ENCODE peak calls at places on chromosome 6, in ten cellular contexts. H is adrenal gland, O is AG09309, S is transverse colon, M is iPS DF 6.9, B is SJSA1, V is PC-3, N is cardiac fibroblast, W is heart left ventricle, I is AG04450. Z is an unnamed sample.

GRCh38 chr6:26249709-26249958 is 115.4 kb upstream of the BTN3A2 start:
- DNase-seq in I (no peak), O (no peak), H (no peak), N (no peak), W (no peak), V (no peak), S (no peak), B (peak), M (no peak), Z (no peak)

GRCh38 chr6:166235666-166236292 is 68.1 kb upstream of the TBXT start:
- DNase-seq in W (no peak), I (no peak), M (no peak), B (no peak), H (no peak), O (no peak), V (no peak), N (no peak), S (no peak), Z (no peak)

GRCh38 chr6:11066505-11067347 is 22.6 kb upstream of the ELOVL2 start:
- DNase-seq in S (no peak), H (no peak), I (no peak), M (no peak), N (no peak), O (no peak), B (no peak), W (no peak), V (no peak), Z (no peak)

GRCh38 chr6:107116328-107116892 is 1.1 kb upstream of the BEND3 start:
- DNase-seq in I (no peak), S (peak), M (no peak), O (no peak), H (peak), W (no peak), V (peak), B (no peak), N (peak), Z (peak)

GRCh38 chr6:81938991-81939773 is 186.7 kb upstream of the TENT5A start:
- DNase-seq in W (no peak), B (no peak), M (no peak), N (peak), I (no peak), H (no peak), O (peak), V (peak), S (no peak), Z (no peak)

GRCh38 chr6:124882580-124883393 is 79.5 kb upstream of the RNF217 start:
- DNase-seq in M (no peak), W (no peak), I (no peak), S (no peak), N (peak), B (no peak), O (peak), V (peak), H (no peak), Z (no peak)

GRCh38 chr6:31112478-31112877 is at the start of gene C6orf15:
- DNase-seq in V (peak), N (no peak), M (no peak), W (no peak), H (no peak), O (no peak), S (no peak), I (no peak), B (no peak), Z (no peak)

GRCh38 chr6:39426057-39426592 is 103.6 kb upstream of the KCNK16 start:
- DNase-seq in B (peak), V (peak), I (no peak), S (no peak), O (peak), M (no peak), H (no peak), N (peak), W (no peak), Z (no peak)

DNA sequence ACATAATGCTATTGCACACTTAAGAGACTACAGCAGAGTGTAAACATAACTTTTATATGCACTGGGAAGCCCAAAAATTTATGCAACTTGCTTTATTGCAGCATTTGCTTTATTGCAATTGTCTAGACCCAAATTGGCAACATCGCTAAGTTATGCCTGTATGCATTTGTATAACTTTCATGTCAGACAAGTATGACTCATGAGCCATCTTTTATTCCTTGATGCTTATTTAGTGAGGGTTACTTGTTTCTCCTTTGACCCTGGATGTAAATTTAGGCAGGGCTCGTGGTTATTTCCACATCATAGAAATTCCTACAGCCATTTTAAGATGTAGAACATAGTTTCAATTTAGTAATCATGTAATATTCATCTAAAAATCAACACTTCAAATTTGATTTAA is 130.4 kb upstream of the LY86 start:
- DNase-seq in B (no peak), S (no peak), N (no peak), I (no peak), H (no peak), O (no peak), V (no peak), M (no peak), W (no peak), Z (no peak)
- H3K4me3 ChIP-seq in B (no peak), S (no peak), N (no peak), I (no peak), H (no peak), O (no peak), V (no peak), M (no peak), W (no peak), Z (no peak)

GRCh38 chr6:35486005-35486925 is 10.6 kb downstream of the TEAD3 start:
- DNase-seq in B (no peak), S (peak), W (no peak), I (no peak), V (peak), H (no peak), O (no peak), N (peak), M (no peak), Z (no peak)
- H3K4me3 ChIP-seq in B (no peak), S (peak), W (peak), I (no peak), V (peak), H (no peak), O (no peak), N (no peak), M (peak), Z (no peak)

GRCh38 chr6:70280462-70280861 is 22.4 kb downstream of the COL9A1 start:
- DNase-seq in I (no peak), B (no peak), S (peak), W (no peak), N (no peak), O (no peak), V (no peak), H (no peak), M (no peak), Z (no peak)

GRCh38 chr6:70281923-70282902 is 20.7 kb downstream of the COL9A1 start:
- DNase-seq in M (peak), S (no peak), H (no peak), N (no peak), O (no peak), B (no peak), W (peak), V (no peak), I (no peak), Z (no peak)

GRCh38 chr6:70277480-70277879 is 25.4 kb downstream of the COL9A1 start:
- DNase-seq in V (peak), H (no peak), S (no peak), I (no peak), W (no peak), O (no peak), M (no peak), B (no peak), N (peak), Z (no peak)

DNA sequence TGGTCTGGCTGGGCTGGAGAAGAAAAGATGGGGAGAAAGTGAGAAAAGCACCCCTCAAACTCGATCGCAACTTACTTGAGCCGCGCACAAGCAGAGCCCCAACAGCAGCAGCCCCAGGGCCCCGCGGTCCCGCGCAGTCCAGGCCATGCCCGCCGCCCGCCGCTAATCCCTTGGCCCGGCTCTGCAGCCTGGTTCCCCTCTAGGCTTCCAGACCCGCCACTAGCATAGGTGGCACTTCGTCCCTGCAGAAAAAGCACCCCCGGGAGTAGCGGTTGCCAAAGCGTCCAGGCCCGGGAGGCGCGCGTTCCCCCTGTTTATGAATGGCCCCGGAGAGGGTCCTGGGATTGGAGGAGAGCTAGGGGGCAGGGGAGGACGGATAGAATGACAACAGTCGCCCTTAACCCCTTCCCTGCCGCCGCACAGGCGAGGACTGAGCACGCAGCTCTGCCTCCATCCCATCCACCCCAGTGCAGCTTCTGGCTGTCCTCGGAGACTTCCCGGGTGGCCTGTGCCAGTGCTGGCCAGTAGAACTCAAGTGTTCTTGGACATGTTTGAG is 19.9 kb downstream of the COL9A1 start:
- DNase-seq in V (no peak), S (no peak), W (no peak), N (no peak), H (no peak), M (peak), B (no peak), O (no peak), I (no peak), Z (no peak)
- H3K4me3 ChIP-seq in V (no peak), S (no peak), W (peak), N (no peak), H (no peak), M (peak), B (no peak), O (no peak), I (no peak), Z (no peak)

GRCh38 chr6:137763861-137764260 is 103.2 kb upstream of the TNFAIP3 start:
- DNase-seq in W (no peak), M (no peak), V (no peak), O (no peak), B (no peak), H (no peak), I (no peak), N (no peak), S (no peak), Z (no peak)
- H3K4me3 ChIP-seq in W (no peak), M (no peak), V (no peak), O (no peak), B (no peak), H (no peak), I (no peak), N (no peak), S (no peak), Z (no peak)

GRCh38 chr6:119562168-119562567 is 212.6 kb upstream of the MAN1A1 start:
- DNase-seq in M (no peak), S (no peak), I (no peak), H (no peak), V (no peak), B (no peak), O (no peak), W (no peak), N (no peak), Z (no peak)

GRCh38 chr6:119565893-119566292 is 216.3 kb upstream of the MAN1A1 start:
- DNase-seq in W (no peak), O (no peak), I (no peak), H (no peak), S (no peak), N (no peak), M (no peak), V (no peak), B (no peak), Z (no peak)

GRCh38 chr6:119568580-119568979 is 219.0 kb upstream of the MAN1A1 start:
- DNase-seq in S (no peak), B (no peak), H (no peak), I (no peak), M (no peak), O (no peak), V (no peak), N (no peak), W (no peak), Z (no peak)

GRCh38 chr6:119566546-119567263 is 217.1 kb upstream of the MAN1A1 start:
- DNase-seq in M (no peak), O (no peak), I (no peak), N (no peak), H (no peak), B (no peak), S (no peak), V (no peak), W (no peak), Z (no peak)
- H3K4me3 ChIP-seq in M (no peak), O (no peak), I (no peak), N (no peak), H (no peak), B (no peak), S (no peak), V (no peak), W (no peak), Z (no peak)

GRCh38 chr6:6588924-6589696 is 590 bp downstream of the LY86 start:
- DNase-seq in I (no peak), O (no peak), B (no peak), V (no peak), H (no peak), W (no peak), M (no peak), S (no peak), N (no peak), Z (no peak)
- H3K4me3 ChIP-seq in I (no peak), O (no peak), B (no peak), V (no peak), H (no peak), W (peak), M (no peak), S (no peak), N (no peak), Z (peak)

GRCh38 chr6:32461493-32461892 is 21.8 kb downstream of the HLA-DRA start:
- DNase-seq in B (no peak), S (no peak), O (no peak), V (no peak), H (no peak), M (no peak), I (no peak), N (no peak), W (no peak), Z (no peak)

GRCh38 chr6:32459781-32460424 is 20.2 kb downstream of the HLA-DRA start:
- DNase-seq in W (no peak), S (no peak), V (no peak), I (no peak), H (no peak), N (no peak), B (no peak), O (no peak), M (no peak), Z (no peak)

GRCh38 chr6:32457054-32457453 is 17.4 kb downstream of the HLA-DRA start:
- DNase-seq in S (no peak), V (no peak), H (no peak), I (no peak), O (no peak), N (no peak), B (no peak), M (no peak), W (no peak), Z (no peak)

GRCh38 chr6:32462609-32463008 is 22.9 kb downstream of the HLA-DRA start:
- DNase-seq in W (no peak), N (no peak), O (no peak), B (no peak), I (no peak), V (peak), S (no peak), M (no peak), H (no peak), Z (no peak)

DNA sequence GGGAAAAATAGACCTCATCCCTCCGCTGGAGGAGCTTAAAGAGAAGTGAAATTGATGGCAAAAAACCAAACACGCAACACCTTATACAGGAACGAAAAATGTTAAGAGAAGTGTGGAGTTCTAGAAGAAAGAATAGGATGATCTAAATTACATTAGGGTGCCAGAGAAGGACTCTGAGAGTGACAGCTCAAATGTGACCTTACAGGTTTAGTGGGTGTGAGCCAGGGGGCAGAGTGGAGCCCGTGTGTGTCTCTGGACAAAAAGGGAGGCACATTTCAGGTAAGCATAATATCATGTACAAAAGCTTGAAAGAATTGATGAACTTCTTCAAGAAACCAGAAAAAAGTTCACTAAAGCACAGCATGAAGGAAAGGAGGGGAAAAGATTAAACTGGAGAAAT is 20.8 kb downstream of the HLA-DRA start:
- DNase-seq in O (no peak), N (no peak), I (no peak), W (no peak), B (no peak), M (no peak), V (peak), H (no peak), S (no peak), Z (no peak)
- H3K4me3 ChIP-seq in O (no peak), N (no peak), I (no peak), W (no peak), B (no peak), M (no peak), V (no peak), H (no peak), S (no peak), Z (no peak)

GRCh38 chr6:27556406-27556805 is 83.5 kb upstream of the ZNF184 start:
- DNase-seq in V (peak), S (no peak), O (no peak), I (no peak), W (no peak), N (no peak), B (no peak), H (no peak), M (no peak), Z (no peak)
- H3K4me3 ChIP-seq in V (peak), S (no peak), O (no peak), I (no peak), W (no peak), N (no peak), B (no peak), H (no peak), M (no peak), Z (no peak)